ENCODE peak calls at places on chromosomes 2 and 18, in five cellular contexts. W, L, N, X and J are unnamed samples.

GRCh38 chr2:157075924-157076323 is 181.6 kb upstream of the GALNT5 start:
- DNase-seq in W (no peak), L (no peak), N (no peak), X (no peak), J (no peak)

GRCh38 chr18:10045296-10045891 is 131.6 kb downstream of the VAPA start:
- DNase-seq in W (peak), L (peak), N (no peak), X (no peak), J (no peak)

GRCh38 chr2:221641181-221641871 is 69.2 kb upstream of the EPHA4 start:
- DNase-seq in W (no peak), L (no peak), N (peak), X (no peak), J (no peak)

GRCh38 chr2:209390839-209391238 is 33.0 kb upstream of the MAP2 start:
- DNase-seq in W (no peak), L (no peak), N (no peak), X (no peak), J (no peak)

GRCh38 chr2:236970656-236971010 is 115.1 kb upstream of the COPS8 start:
- DNase-seq in W (no peak), L (no peak), N (no peak), X (no peak), J (no peak)

GRCh38 chr2:84481702-84482101 is 22.6 kb upstream of the SUCLG1 start:
- DNase-seq in W (no peak), L (no peak), N (peak), X (no peak), J (no peak)

GRCh38 chr2:143482316-143482715 is 353.1 kb downstream of the ARHGAP15 start:
- DNase-seq in W (no peak), L (no peak), N (peak), X (no peak), J (no peak)

GRCh38 chr2:237556773-237557632 is 9.4 kb upstream of the PRLH start:
- DNase-seq in W (no peak), L (no peak), N (peak), X (peak), J (no peak)

GRCh38 chr2:28753043-28753683 is 1.5 kb downstream of the PPP1CB start:
- DNase-seq in W (peak), L (no peak), N (peak), X (peak), J (no peak)

GRCh38 chr18:13437801-13438506 is 219.4 kb downstream of the LDLRAD4 start:
- DNase-seq in W (no peak), L (no peak), N (no peak), X (no peak), J (no peak)

GRCh38 chr2:179106342-179107178 is 56.6 kb upstream of the CCDC141 start:
- DNase-seq in W (peak), L (no peak), N (peak), X (no peak), J (peak)

GRCh38 chr2:25378731-25379490 is 37.2 kb upstream of the DNMT3A start:
- DNase-seq in W (no peak), L (no peak), N (peak), X (no peak), J (no peak)

GRCh38 chr2:238466242-238466598 is 39.5 kb downstream of the ASB1 start:
- DNase-seq in W (no peak), L (no peak), N (no peak), X (no peak), J (no peak)

GRCh38 chr2:3434005-3434404 is 54.5 kb downstream of the TRAPPC12 start:
- DNase-seq in W (no peak), L (no peak), N (no peak), X (no peak), J (no peak)

GRCh38 chr2:172965433-172965832 is 110.2 kb upstream of the MAP3K20 start:
- DNase-seq in W (no peak), L (no peak), N (no peak), X (no peak), J (no peak)

GRCh38 chr2:31219131-31219969 is 2.0 kb upstream of the CAPN14 start:
- DNase-seq in W (no peak), L (no peak), N (no peak), X (peak), J (no peak)

GRCh38 chr2:8680931-8681760 is 710 bp upstream of the ID2 start:
- DNase-seq in W (peak), L (peak), N (peak), X (peak), J (no peak)

GRCh38 chr18:23532848-23533247 is 29.5 kb downstream of the RMC1 start:
- DNase-seq in W (no peak), L (no peak), N (no peak), X (no peak), J (no peak)

GRCh38 chr18:48923746-48924580 is 26.8 kb downstream of the SMAD7 start:
- DNase-seq in W (no peak), L (no peak), N (peak), X (no peak), J (no peak)

GRCh38 chr18:75247041-75247551 is 36.5 kb downstream of the TSHZ1 start:
- DNase-seq in W (no peak), L (no peak), N (peak), X (peak), J (no peak)

GRCh38 chr18:31658670-31659573 is 25.5 kb downstream of the B4GALT6 start:
- DNase-seq in W (no peak), L (no peak), N (no peak), X (peak), J (no peak)

GRCh38 chr2:238313289-238313990 is 6.9 kb upstream of the TRAF3IP1 start:
- DNase-seq in W (no peak), L (no peak), N (no peak), X (no peak), J (no peak)

GRCh38 chr2:3445891-3446290 is 66.4 kb downstream of the TRAPPC12 start:
- DNase-seq in W (no peak), L (no peak), N (no peak), X (no peak), J (no peak)

GRCh38 chr2:69305712-69306611 is 81.1 kb downstream of the GFPT1 start:
- DNase-seq in W (no peak), L (no peak), N (peak), X (no peak), J (no peak)

GRCh38 chr18:3806656-3807055 is 356.7 kb downstream of the TGIF1 start:
- DNase-seq in W (no peak), L (no peak), N (no peak), X (no peak), J (no peak)

GRCh38 chr2:212735648-212736047 is 197.0 kb upstream of the ERBB4 start:
- DNase-seq in W (no peak), L (no peak), N (no peak), X (no peak), J (no peak)